ENCODE peak calls at places on chromosomes 11 and 22, in five cellular contexts. T is right atrium auricular region, S is esophagus muscularis mucosa, D is pancreas, B is left ventricle myocardium inferior. N is an unnamed sample.

GRCh38 chr11:106087815-106088435 is 10.5 kb downstream of the AASDHPPT start:
- DNase-seq in T (peak; percentile 70), S (no peak), D (peak; percentile 19), B (peak; percentile 22), N (peak; percentile 83)

GRCh38 chr11:8832571-8833260 is 78.3 kb upstream of the AKIP1 start:
- DNase-seq in T (no peak), S (no peak), D (no peak), B (no peak), N (peak; percentile 49)

GRCh38 chr22:36435516-36436415 is 45.7 kb downstream of the TXN2 start:
- DNase-seq in T (no peak), S (no peak), D (peak; percentile 86), B (no peak), N (no peak)

GRCh38 chr11:86696004-86696403 is 23.6 kb upstream of the ME3 start:
- DNase-seq in T (no peak), S (no peak), D (no peak), B (no peak), N (peak; percentile 88)

GRCh38 chr22:39690901-39691620 is 120.5 kb downstream of the CACNA1I start:
- DNase-seq in T (no peak), S (no peak), D (no peak), B (no peak), N (no peak)

GRCh38 chr11:88680806-88681205 is 343.3 kb upstream of the CTSC start:
- DNase-seq in T (no peak), S (no peak), D (no peak), B (no peak), N (peak; percentile 43)

GRCh38 chr11:15501566-15501965 is 386.8 kb downstream of the INSC start:
- DNase-seq in T (no peak), S (no peak), D (no peak), B (no peak), N (no peak)

GRCh38 chr22:36156515-36157419 is 3.8 kb downstream of the APOL3 start:
- DNase-seq in T (peak; percentile 93), S (peak; percentile 96), D (peak; percentile 58), B (peak; percentile 88), N (peak; percentile 58)

GRCh38 chr11:118908264-118908663 is 17.5 kb downstream of the BCL9L start:
- DNase-seq in T (no peak), S (no peak), D (peak; percentile 18), B (no peak), N (no peak)

GRCh38 chr22:28716686-28717085 is 24.9 kb downstream of the CHEK2 start:
- DNase-seq in T (no peak), S (no peak), D (no peak), B (no peak), N (no peak)

GRCh38 chr11:13889566-13890214 is 72.8 kb upstream of the SPON1 start:
- DNase-seq in T (no peak), S (no peak), D (no peak), B (no peak), N (peak; percentile 12)

GRCh38 chr11:62142921-62143320 is 19.1 kb downstream of the INCENP start:
- DNase-seq in T (no peak), S (no peak), D (no peak), B (no peak), N (no peak)
- H3K36me3 ChIP-seq in T (peaks cover 31% of the 10 kb centered on the region), S (peaks cover 74% of the 10 kb centered on the region), D (no peaks in the 10 kb centered on the region), B (peaks cover 67% of the 10 kb centered on the region), N (peaks cover 90% of the 10 kb centered on the region)

GRCh38 chr11:47918370-47918690 is 62.0 kb upstream of the PTPRJ start:
- DNase-seq in T (no peak), S (no peak), D (no peak), B (no peak), N (no peak)

GRCh38 chr11:47923667-47924066 is 56.7 kb upstream of the PTPRJ start:
- DNase-seq in T (no peak), S (no peak), D (peak; percentile 49), B (peak; percentile 40), N (no peak)

GRCh38 chr11:47918882-47919495 is 61.4 kb upstream of the PTPRJ start:
- DNase-seq in T (no peak), S (no peak), D (no peak), B (no peak), N (peak; percentile 57)

GRCh38 chr11:47928426-47928825 is 51.9 kb upstream of the PTPRJ start:
- DNase-seq in T (no peak), S (no peak), D (no peak), B (no peak), N (no peak)

DNA sequence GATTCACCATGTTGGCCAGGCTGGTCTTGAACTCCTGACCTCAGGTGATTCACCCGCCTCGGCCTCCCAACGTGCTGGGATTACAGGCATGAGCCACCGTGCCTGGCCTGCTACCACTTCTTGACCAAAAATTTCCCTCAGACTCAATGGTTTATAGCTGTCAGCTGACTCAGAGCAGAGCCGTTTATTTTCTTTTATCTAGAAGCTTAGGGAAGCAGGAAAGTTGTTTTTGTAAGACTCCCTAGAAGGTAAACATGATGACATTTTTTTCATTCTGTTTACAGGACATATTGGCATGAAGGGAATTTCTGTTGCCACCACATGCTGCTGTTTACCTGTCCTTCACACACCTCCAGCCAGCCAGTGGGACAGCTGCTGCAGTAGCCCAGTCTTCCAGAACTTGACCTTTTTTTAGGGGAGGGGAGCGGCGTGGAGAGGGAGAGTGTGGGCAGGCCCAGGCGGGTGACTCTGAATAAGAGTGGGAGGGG is 56.1 kb upstream of the PTPRJ start:
- DNase-seq in T (no peak), S (no peak), D (peak; percentile 96), B (no peak), N (peak; percentile 77)
- H3K27ac ChIP-seq in T (no peak overlapping the region), S (peak overlapping the region; percentile 3), D (peak overlapping the region; percentile 89), B (peak overlapping the region; percentile 55), N (peak overlapping the region; percentile 51)

DNA sequence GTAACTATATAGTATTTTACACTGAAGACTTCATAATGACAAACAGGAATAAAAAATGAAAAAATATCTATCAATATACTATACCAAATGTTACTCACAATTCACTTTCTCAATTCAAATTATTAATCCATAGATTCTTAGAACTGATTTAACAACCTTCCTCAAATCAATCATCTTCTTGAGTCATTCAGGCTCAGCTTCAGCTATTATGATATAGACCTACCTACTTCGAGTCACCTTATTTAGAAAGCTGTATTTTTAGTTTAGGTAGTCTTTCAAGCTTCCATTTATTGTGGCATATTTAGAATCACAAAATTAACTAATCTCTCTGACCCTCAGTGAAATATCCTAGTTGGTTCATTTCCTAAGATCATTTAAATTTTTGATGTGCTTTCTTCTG is 8.2 kb downstream of the CREBZF start:
- DNase-seq in T (no peak), S (no peak), D (no peak), B (no peak), N (no peak)
- H3K36me3 ChIP-seq in T (peaks cover 49% of the 10 kb centered on the region), S (peaks cover 55% of the 10 kb centered on the region), D (no peaks in the 10 kb centered on the region), B (peaks cover 58% of the 10 kb centered on the region), N (peaks cover 77% of the 10 kb centered on the region)

DNA sequence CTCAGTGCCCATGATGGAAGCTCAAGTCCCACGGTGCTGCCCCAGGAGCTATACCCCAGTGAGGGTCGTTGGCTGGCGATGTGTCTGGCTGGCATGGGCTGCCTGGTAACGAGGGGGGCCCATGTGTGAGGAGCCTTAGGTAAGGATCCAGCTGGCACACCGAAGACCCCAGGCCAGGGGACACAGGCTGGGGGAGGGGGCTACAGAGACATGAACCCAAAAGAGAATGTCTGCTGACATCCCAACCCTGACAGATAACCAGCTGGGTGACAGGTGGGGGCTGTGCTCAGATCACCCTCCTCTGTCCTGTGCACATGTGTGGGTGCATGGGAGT is 39.2 kb downstream of the RTN4R start:
- DNase-seq in T (no peak), S (no peak), D (no peak), B (no peak), N (no peak)
- H3K27ac ChIP-seq in T (no peak overlapping the region), S (no peak overlapping the region), D (no peak overlapping the region), B (no peak overlapping the region), N (no peak overlapping the region)

GRCh38 chr22:41230399-41230785 is 10.3 kb downstream of the CHADL start:
- DNase-seq in T (no peak), S (no peak), D (no peak), B (no peak), N (no peak)

GRCh38 chr22:41229215-41229614 is 11.5 kb downstream of the CHADL start:
- DNase-seq in T (no peak), S (no peak), D (no peak), B (no peak), N (no peak)

GRCh38 chr22:41231369-41231768 is 9.4 kb downstream of the CHADL start:
- DNase-seq in T (no peak), S (no peak), D (no peak), B (no peak), N (no peak)

GRCh38 chr22:41226728-41227655 is 13.7 kb downstream of the CHADL start:
- DNase-seq in T (no peak), S (no peak), D (no peak), B (no peak), N (no peak)

DNA sequence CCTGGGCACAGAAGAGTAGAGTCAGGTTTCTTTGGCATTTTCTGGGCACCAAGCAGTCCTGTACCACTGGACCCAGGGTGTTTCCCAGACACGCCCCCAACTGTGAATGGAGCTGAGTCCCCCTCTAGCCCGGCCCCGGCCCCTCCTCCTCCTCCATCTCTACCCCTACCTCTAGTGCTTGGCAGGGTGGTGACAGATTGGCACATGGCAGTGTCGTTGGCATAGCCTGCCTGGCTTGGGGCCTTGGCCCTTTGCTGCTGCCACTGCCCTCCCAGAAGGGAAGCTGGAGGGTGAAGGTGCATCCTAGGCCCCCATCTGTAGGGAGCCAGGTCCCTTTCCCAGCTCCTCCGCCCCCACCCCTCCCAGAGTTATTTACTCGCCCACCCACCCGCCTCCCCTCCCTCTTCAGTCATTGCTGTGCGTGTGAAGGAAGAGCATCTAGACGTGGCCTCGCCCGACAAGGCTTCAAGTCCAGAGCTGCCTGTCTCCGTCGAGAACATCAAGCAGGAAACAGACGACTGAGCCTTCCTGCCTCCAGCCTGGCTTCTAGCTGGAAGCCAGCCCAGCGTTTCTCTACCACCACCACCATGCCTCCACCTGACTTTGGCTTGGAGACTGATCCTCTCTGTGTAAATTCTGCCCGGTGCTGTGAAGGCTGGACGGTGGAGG is 10.9 kb downstream of the CHADL start:
- DNase-seq in T (no peak), S (no peak), D (no peak), B (peak; percentile 58), N (no peak)
- H3K36me3 ChIP-seq in T (peaks cover 35% of the 10 kb centered on the region), S (peaks cover 36% of the 10 kb centered on the region), D (no peaks in the 10 kb centered on the region), B (peaks cover 37% of the 10 kb centered on the region), N (no peaks in the 10 kb centered on the region)

N was measured in PC-3.